ENCODE peak calls at places on chromosomes 1 and 21, in four cellular contexts. P is heart right ventricle, B is AG08395, C is NCI-H2029. N is an unnamed sample.

GRCh38 chr1:167543566-167543965 is 10.0 kb downstream of the CREG1 start:
- DNase-seq in P (no peak), B (no peak), C (no peak), N (no peak)

GRCh38 chr1:244603498-244603897 is 49.4 kb upstream of the DESI2 start:
- DNase-seq in P (no peak), B (peak; percentile 21), C (peak; percentile 13), N (peak; percentile 34)

GRCh38 chr1:163442940-163443339 is 121.2 kb downstream of the NUF2 start:
- DNase-seq in P (no peak), B (no peak), C (no peak), N (no peak)

GRCh38 chr1:173779946-173780345 is 44.5 kb upstream of the DARS2 start:
- DNase-seq in P (no peak), B (no peak), C (no peak), N (no peak)

GRCh38 chr21:28761709-28762356 is 230.8 kb downstream of the LTN1 start:
- DNase-seq in P (no peak), B (peak; percentile 68), C (no peak), N (peak; percentile 62)

GRCh38 chr21:25907573-25908275 is 173.0 kb downstream of the GABPA start:
- DNase-seq in P (no peak), B (no peak), C (no peak), N (no peak)

GRCh38 chr1:170704256-170704655 is 40.3 kb downstream of the PRRX1 start:
- DNase-seq in P (no peak), B (no peak), C (no peak), N (no peak)

GRCh38 chr21:42187976-42188653 is 30.8 kb upstream of the ABCG1 start:
- DNase-seq in P (peak; percentile 46), B (no peak), C (no peak), N (peak; percentile 38)

GRCh38 chr1:176696109-176696508 is 233.1 kb downstream of the PAPPA2 start:
- DNase-seq in P (no peak), B (no peak), C (peak; percentile 87), N (peak; percentile 42)

GRCh38 chr1:28507247-28507645 is 1.4 kb downstream of the RCC1 start:
- DNase-seq in P (no peak), B (no peak), C (no peak), N (no peak)

GRCh38 chr1:89974701-89975470 is 20.0 kb upstream of the ZNF326 start:
- DNase-seq in P (no peak), B (peak; percentile 77), C (no peak), N (peak; percentile 87)

GRCh38 chr1:205444931-205445652 is 10.8 kb downstream of the BLACAT1 start:
- DNase-seq in P (peak; percentile 37), B (no peak), C (no peak), N (peak; percentile 46)

GRCh38 chr1:216054593-216054992 is 368.7 kb downstream of the USH2A start:
- DNase-seq in P (no peak), B (no peak), C (no peak), N (no peak)

GRCh38 chr21:43767980-43768867 is 7.9 kb downstream of the CSTB start:
- DNase-seq in P (no peak), B (peak; percentile 61), C (no peak), N (peak; percentile 89)

GRCh38 chr21:40165671-40166070 is 298.4 kb downstream of the PCP4 start:
- DNase-seq in P (no peak), B (no peak), C (no peak), N (no peak)

GRCh38 chr1:173112129-173112528 is 61.4 kb upstream of the TNFSF18 start:
- DNase-seq in P (no peak), B (no peak), C (no peak), N (peak; percentile 85)

GRCh38 chr1:231162970-231163830 is 1.3 kb downstream of the TRIM67 start:
- DNase-seq in P (no peak), B (no peak), C (no peak), N (no peak)

GRCh38 chr1:228540161-228540917 is 53.2 kb downstream of the RNF187 start:
- DNase-seq in P (no peak), B (no peak), C (no peak), N (no peak)

GRCh38 chr1:53350853-53351767 is 23.2 kb upstream of the LRP8 start:
- DNase-seq in P (no peak), B (no peak), C (no peak), N (no peak)

GRCh38 chr21:25837545-25838263 is 102.9 kb downstream of the GABPA start:
- DNase-seq in P (no peak), B (no peak), C (no peak), N (peak; percentile 83)